ENCODE peak calls at places on chromosomes 4 and X, in four cellular contexts. One of them, this sample, is unnamed. For H3K27me3, the result is how much of the 10 kb centered on the place peaks cover.

GRCh38 chr4:109029987-109030386 is 267.1 kb upstream of the ETNPPL start:
- DNase-seq in right lobe of liver: no peak
- DNase-seq in H9: no peak
- DNase-seq in GM06990: no peak
- DNase-seq in this sample: no peak

GRCh38 chrX:3348191-3348590 is 1.7 kb upstream of the MXRA5 start:
- DNase-seq in H9: no peak
- DNase-seq in right lobe of liver: no peak
- DNase-seq in GM06990: no peak
- DNase-seq in this sample: no peak

GRCh38 chrX:152635941-152636340 is 1.8 kb upstream of the GABRQ start:
- DNase-seq in GM06990: no peak
- DNase-seq in right lobe of liver: peak
- DNase-seq in H9: peak
- DNase-seq in this sample: no peak

GRCh38 chrX:31166416-31166815 is 94.6 kb upstream of the FTHL17 start:
- DNase-seq in right lobe of liver: no peak
- DNase-seq in GM06990: no peak
- DNase-seq in H9: no peak
- DNase-seq in this sample: no peak

GRCh38 chrX:110846071-110846470 is 50.5 kb upstream of the CHRDL1 start:
- DNase-seq in GM06990: no peak
- DNase-seq in H9: no peak
- DNase-seq in right lobe of liver: no peak
- DNase-seq in this sample: no peak

GRCh38 chr4:106358899-106359298 is 9.7 kb downstream of the GIMD1 start:
- DNase-seq in right lobe of liver: no peak
- DNase-seq in H9: no peak
- DNase-seq in GM06990: no peak
- DNase-seq in this sample: no peak

GRCh38 chr4:4871267-4872147 is 12.0 kb downstream of the MSX1 start:
- DNase-seq in GM06990: no peak
- DNase-seq in H9: no peak
- DNase-seq in right lobe of liver: no peak
- DNase-seq in this sample: peak

GRCh38 chr4:13470379-13470778 is 13.8 kb downstream of the RAB28 start:
- DNase-seq in right lobe of liver: no peak
- DNase-seq in H9: no peak
- DNase-seq in GM06990: no peak
- DNase-seq in this sample: no peak

GRCh38 chr4:71855944-71856343 is 72.1 kb upstream of the GC start:
- DNase-seq in H9: no peak
- DNase-seq in GM06990: no peak
- DNase-seq in right lobe of liver: no peak
- DNase-seq in this sample: no peak

GRCh38 chr4:69984030-69984443 is 11.7 kb upstream of the STATH start:
- DNase-seq in GM06990: peak
- DNase-seq in H9: no peak
- DNase-seq in right lobe of liver: peak
- DNase-seq in this sample: no peak

GRCh38 chr4:137599766-137600165 is 67.5 kb upstream of the PCDH18 start:
- DNase-seq in right lobe of liver: no peak
- DNase-seq in GM06990: no peak
- DNase-seq in H9: no peak
- DNase-seq in this sample: no peak

GRCh38 chrX:133586443-133586842 is 171.2 kb upstream of the GPC4 start:
- DNase-seq in GM06990: no peak
- DNase-seq in H9: no peak
- DNase-seq in right lobe of liver: no peak
- DNase-seq in this sample: no peak

GRCh38 chr4:75345436-75345835 is 168.8 kb downstream of the RCHY1 start:
- DNase-seq in H9: no peak
- DNase-seq in GM06990: no peak
- DNase-seq in right lobe of liver: no peak
- DNase-seq in this sample: no peak

GRCh38 chrX:119687661-119688413 is 5.1 kb downstream of the SEPTIN6 start:
- DNase-seq in right lobe of liver: no peak
- DNase-seq in H9: no peak
- DNase-seq in GM06990: no peak
- DNase-seq in this sample: no peak

GRCh38 chr4:181376058-181376457 is 867.1 kb upstream of the TENM3 start:
- DNase-seq in H9: no peak
- DNase-seq in GM06990: no peak
- DNase-seq in right lobe of liver: no peak
- DNase-seq in this sample: no peak

GRCh38 chr4:147944264-147944663 is 212.4 kb downstream of the ARHGAP10 start:
- DNase-seq in GM06990: peak
- DNase-seq in right lobe of liver: no peak
- DNase-seq in H9: no peak
- DNase-seq in this sample: no peak

GRCh38 chr4:5912614-5913019 is 19.7 kb upstream of the CRMP1 start:
- DNase-seq in right lobe of liver: no peak
- DNase-seq in GM06990: no peak
- DNase-seq in H9: peak
- DNase-seq in this sample: no peak

GRCh38 chr4:166229799-166230198 is 356.8 kb downstream of the TLL1 start:
- DNase-seq in H9: no peak
- DNase-seq in right lobe of liver: no peak
- DNase-seq in GM06990: no peak
- DNase-seq in this sample: no peak

GRCh38 chr4:139509727-139510410 is 46.1 kb downstream of the SETD7 start:
- DNase-seq in right lobe of liver: peak
- DNase-seq in GM06990: no peak
- DNase-seq in H9: peak
- DNase-seq in this sample: no peak

GRCh38 chr4:75722417-75722816 is 2.0 kb upstream of the USO1 start:
- DNase-seq in GM06990: no peak
- DNase-seq in H9: no peak
- DNase-seq in right lobe of liver: no peak
- DNase-seq in this sample: no peak

GRCh38 chr4:33924239-33924638 is 2320.1 kb downstream of the ARAP2 start:
- DNase-seq in right lobe of liver: no peak
- DNase-seq in GM06990: no peak
- DNase-seq in H9: peak
- DNase-seq in this sample: no peak

GRCh38 chr4:108155373-108155772 is 13.4 kb downstream of the LEF1 start:
- DNase-seq in H9: peak
- DNase-seq in GM06990: no peak
- DNase-seq in right lobe of liver: no peak
- DNase-seq in this sample: no peak

GRCh38 chrX:25544641-25545040 is 528.9 kb upstream of the ARX start:
- DNase-seq in right lobe of liver: no peak
- DNase-seq in H9: no peak
- DNase-seq in GM06990: no peak
- DNase-seq in this sample: no peak
- H3K27me3 ChIP-seq in right lobe of liver: under half
- H3K27me3 ChIP-seq in H9: under half
- H3K27me3 ChIP-seq in GM06990: under half
- H3K27me3 ChIP-seq in this sample: under half

GRCh38 chr4:119626420-119626819 is 2.2 kb downstream of the PDE5A start:
- DNase-seq in right lobe of liver: no peak
- DNase-seq in GM06990: no peak
- DNase-seq in H9: no peak
- DNase-seq in this sample: no peak

GRCh38 chr4:119628281-119629141 is at the start of gene PDE5A:
- DNase-seq in H9: peak
- DNase-seq in right lobe of liver: peak
- DNase-seq in GM06990: peak
- DNase-seq in this sample: peak

GRCh38 chr4:119627267-119628190 is 1.1 kb downstream of the PDE5A start:
- DNase-seq in GM06990: peak
- DNase-seq in H9: peak
- DNase-seq in right lobe of liver: peak
- DNase-seq in this sample: peak

GRCh38 chr4:119626943-119627266 is 1.7 kb downstream of the PDE5A start:
- DNase-seq in H9: no peak
- DNase-seq in GM06990: no peak
- DNase-seq in right lobe of liver: no peak
- DNase-seq in this sample: no peak

GRCh38 chr4:119623025-119623424 is 5.6 kb downstream of the PDE5A start:
- DNase-seq in GM06990: no peak
- DNase-seq in right lobe of liver: no peak
- DNase-seq in H9: no peak
- DNase-seq in this sample: no peak
- H3K27me3 ChIP-seq in GM06990: under half
- H3K27me3 ChIP-seq in right lobe of liver: under half
- H3K27me3 ChIP-seq in H9: under half
- H3K27me3 ChIP-seq in this sample: under half

GRCh38 chr4:80208606-80209005 is 11.3 kb downstream of the PRDM8 start:
- DNase-seq in GM06990: no peak
- DNase-seq in right lobe of liver: no peak
- DNase-seq in H9: no peak
- DNase-seq in this sample: no peak
- H3K27me3 ChIP-seq in GM06990: under half
- H3K27me3 ChIP-seq in right lobe of liver: under half
- H3K27me3 ChIP-seq in H9: under half
- H3K27me3 ChIP-seq in this sample: under half

GRCh38 chr4:8151165-8151650 is 7.4 kb downstream of the ABLIM2 start:
- DNase-seq in right lobe of liver: no peak
- DNase-seq in GM06990: no peak
- DNase-seq in H9: no peak
- DNase-seq in this sample: no peak
- H3K27me3 ChIP-seq in right lobe of liver: under half
- H3K27me3 ChIP-seq in GM06990: under half
- H3K27me3 ChIP-seq in H9: under half
- H3K27me3 ChIP-seq in this sample: under half

GRCh38 chrX:74804574-74804973 is 120.7 kb downstream of the NEXMIF start:
- DNase-seq in right lobe of liver: no peak
- DNase-seq in H9: no peak
- DNase-seq in GM06990: no peak
- DNase-seq in this sample: no peak

GRCh38 chrX:74797338-74797887 is 127.8 kb downstream of the NEXMIF start:
- DNase-seq in GM06990: no peak
- DNase-seq in H9: no peak
- DNase-seq in right lobe of liver: no peak
- DNase-seq in this sample: no peak

DNA sequence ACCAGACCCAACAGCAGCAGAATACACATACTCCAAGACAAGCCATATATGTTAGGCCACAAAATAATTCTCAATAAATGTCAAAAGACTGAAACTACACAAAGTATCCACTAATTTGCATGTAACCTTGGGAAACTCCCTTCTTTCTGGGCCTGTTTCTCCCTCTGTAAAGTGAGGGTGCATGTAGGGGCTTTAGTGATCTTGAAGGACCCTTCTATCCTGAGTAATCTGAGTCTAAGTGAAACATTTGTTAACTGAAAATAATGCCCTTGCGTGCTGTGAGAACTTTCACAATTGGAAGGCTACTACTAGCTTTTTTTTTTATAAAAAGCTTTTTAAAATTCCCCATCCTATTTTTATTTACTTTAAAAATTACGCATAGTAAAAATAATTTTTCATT is 125.2 kb downstream of the NEXMIF start:
- DNase-seq in GM06990: no peak
- DNase-seq in right lobe of liver: no peak
- DNase-seq in H9: no peak
- DNase-seq in this sample: no peak
- H3K27me3 ChIP-seq in GM06990: under half
- H3K27me3 ChIP-seq in right lobe of liver: under half
- H3K27me3 ChIP-seq in H9: under half
- H3K27me3 ChIP-seq in this sample: under half

GRCh38 chr4:3770323-3771166 is 4.4 kb downstream of the ADRA2C start:
- DNase-seq in H9: no peak
- DNase-seq in right lobe of liver: no peak
- DNase-seq in GM06990: no peak
- DNase-seq in this sample: peak

GRCh38 chr4:3771932-3772495 is 5.8 kb downstream of the ADRA2C start:
- DNase-seq in H9: no peak
- DNase-seq in GM06990: no peak
- DNase-seq in right lobe of liver: no peak
- DNase-seq in this sample: no peak

GRCh38 chr4:3769642-3770184 is 3.5 kb downstream of the ADRA2C start:
- DNase-seq in GM06990: no peak
- DNase-seq in right lobe of liver: no peak
- DNase-seq in H9: no peak
- DNase-seq in this sample: peak

GRCh38 chr4:3772632-3773031 is 6.4 kb downstream of the ADRA2C start:
- DNase-seq in GM06990: no peak
- DNase-seq in H9: no peak
- DNase-seq in right lobe of liver: no peak
- DNase-seq in this sample: no peak

DNA sequence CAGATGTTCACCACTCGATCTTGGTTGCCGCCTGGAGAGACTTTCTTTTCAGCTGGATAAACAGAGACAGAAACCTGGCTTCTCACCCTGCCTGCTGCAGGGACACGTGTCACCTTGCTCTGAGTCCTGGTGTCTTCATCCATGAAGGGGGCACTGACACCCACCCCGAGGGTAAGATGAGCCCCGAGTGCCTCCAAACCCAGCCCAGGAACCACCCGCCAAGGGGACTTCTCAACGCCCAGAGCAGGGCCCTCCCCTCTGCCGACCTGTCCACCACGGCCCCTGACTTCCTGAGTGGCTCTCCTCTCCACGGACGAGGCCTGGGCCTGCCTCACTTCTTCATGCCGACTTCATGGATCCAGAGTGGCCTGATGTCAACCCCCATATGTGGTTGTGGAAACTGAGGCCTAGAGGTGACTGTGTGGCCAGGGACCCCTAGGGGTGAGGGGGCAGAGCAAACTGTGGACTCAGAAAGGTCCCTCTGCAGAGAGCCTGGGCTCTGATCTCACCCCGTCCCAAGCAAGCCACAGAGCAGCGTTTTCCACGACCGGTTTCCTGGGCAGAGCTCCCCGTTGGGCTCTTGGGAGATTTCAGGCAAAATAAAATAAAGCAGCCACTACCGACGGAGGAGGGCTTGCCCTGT is 5.1 kb downstream of the ADRA2C start:
- DNase-seq in GM06990: no peak
- DNase-seq in right lobe of liver: no peak
- DNase-seq in H9: no peak
- DNase-seq in this sample: peak
- H3K27me3 ChIP-seq in GM06990: under half
- H3K27me3 ChIP-seq in right lobe of liver: under half
- H3K27me3 ChIP-seq in H9: under half
- H3K27me3 ChIP-seq in this sample: under half

GRCh38 chr4:78618426-78618825 is 66.9 kb downstream of the ANXA3 start:
- DNase-seq in right lobe of liver: no peak
- DNase-seq in H9: no peak
- DNase-seq in GM06990: no peak
- DNase-seq in this sample: no peak
- H3K27me3 ChIP-seq in right lobe of liver: under half
- H3K27me3 ChIP-seq in H9: under half
- H3K27me3 ChIP-seq in GM06990: under half
- H3K27me3 ChIP-seq in this sample: under half

This sample was measured in right cardiac atrium.